ENCODE peak calls at places on chromosome 12, in seven cellular contexts. H, L, B, Q, O, P and W are unnamed samples.

GRCh38 chr12:53123578-53124351 is 20.5 kb downstream of the SOAT2 start:
- DNase-seq in H (no peak), L (peak), B (no peak), Q (no peak), O (no peak), P (no peak), W (no peak)

GRCh38 chr12:108307006-108307405 is 32.1 kb downstream of the CMKLR1 start:
- DNase-seq in H (no peak), L (no peak), B (no peak), Q (peak), O (no peak), P (no peak), W (no peak)

GRCh38 chr12:57694459-57695019 is 607 bp downstream of the OS9 start:
- DNase-seq in H (no peak), L (no peak), B (peak), Q (no peak), O (no peak), P (no peak), W (no peak)

GRCh38 chr12:6146951-6147350 is 22.5 kb upstream of the VWF start:
- DNase-seq in H (no peak), L (no peak), B (no peak), Q (no peak), O (no peak), P (no peak), W (no peak)

GRCh38 chr12:9795945-9796344 is 31.3 kb upstream of the KLRF1 start:
- DNase-seq in H (no peak), L (no peak), B (no peak), Q (no peak), O (no peak), P (no peak), W (no peak)

GRCh38 chr12:123001467-123001866 is 21.0 kb downstream of the ARL6IP4 start:
- DNase-seq in H (no peak), L (no peak), B (no peak), Q (no peak), O (no peak), P (no peak), W (no peak)

GRCh38 chr12:123033392-123034021 is 53.0 kb downstream of the ARL6IP4 start:
- DNase-seq in H (no peak), L (no peak), B (no peak), Q (no peak), O (no peak), P (no peak), W (no peak)

GRCh38 chr12:110536834-110537604 is 34.9 kb downstream of the RAD9B start:
- DNase-seq in H (no peak), L (no peak), B (no peak), Q (no peak), O (no peak), P (no peak), W (no peak)

GRCh38 chr12:15984097-15984800 is 73.1 kb downstream of the DERA start:
- DNase-seq in H (no peak), L (no peak), B (no peak), Q (no peak), O (no peak), P (no peak), W (no peak)

GRCh38 chr12:109557200-109557599 is 16.1 kb downstream of the MMAB start:
- DNase-seq in H (no peak), L (no peak), B (no peak), Q (no peak), O (no peak), P (no peak), W (no peak)